ENCODE peak calls at places on chromosome 22, in ten cellular contexts. Z is coronary artery; B is fibroblast of pulmonary artery; J is lung; F is DMS 273 treated with DMSO at 0.1 percent for 48 hours; L is activated CD4-positive, CD25-positive, alpha-beta regulatory T cell; V is activated naive CD8-positive, alpha-beta T cell treated with anti-CD3 and anti-CD28 coated beads, Interleukin-2, amount 50 U/mL, for 24 hours; Y is GM12892; X is sigmoid colon; G is activated T-cell treated with anti-CD3 and anti-CD28 coated beads for 48 hours. K is an unnamed sample.
A peak's percentile ranks its signal among the peaks of the same experiment; 100 is the strongest.

GRCh38 chr22:30265851-30266444 is 703 bp downstream of the OSM start:
- DNase-seq in B (no peak), L (peak; percentile 73), V (peak; percentile 86), Z (no peak), J (peak; percentile 67), G (peak; percentile 85), X (peak; percentile 78), Y (peak; percentile 81), F (no peak), K (peak; percentile 93)

GRCh38 chr22:43555561-43556515 is 144.0 kb downstream of the MPPED1 start:
- DNase-seq in G (no peak), X (peak; percentile 32), F (no peak), B (no peak), J (no peak), L (no peak), Z (peak; percentile 47), Y (no peak), V (no peak), K (no peak)

GRCh38 chr22:42061041-42061440 is 9.6 kb downstream of the NAGA start:
- DNase-seq in J (no peak), Y (no peak), V (no peak), Z (no peak), X (no peak), L (no peak), F (no peak), B (no peak), G (no peak), K (no peak)

GRCh38 chr22:29782061-29782845 is 15.1 kb downstream of the UQCR10 start:
- DNase-seq in V (no peak), Y (no peak), X (no peak), J (no peak), F (no peak), Z (no peak), B (peak; percentile 28), L (no peak), G (no peak), K (peak; percentile 81)

GRCh38 chr22:42167066-42167465 is 36.5 kb upstream of the CYP2D6 start:
- DNase-seq in L (no peak), X (no peak), J (no peak), F (no peak), Y (no peak), V (no peak), G (no peak), Z (no peak), B (no peak), K (no peak)

GRCh38 chr22:32389685-32390084 is 22.4 kb downstream of the RTCB start:
- DNase-seq in Z (no peak), L (no peak), F (no peak), V (peak; percentile 19), X (no peak), J (no peak), Y (no peak), G (no peak), B (peak; percentile 38), K (no peak)

GRCh38 chr22:20131593-20131855 is at the start of gene ZDHHC8:
- DNase-seq in V (peak; percentile 53), Y (peak; percentile 63), X (no peak), L (no peak), G (no peak), F (no peak), Z (no peak), B (no peak), J (no peak), K (no peak)

GRCh38 chr22:19446603-19447387 is 716 bp downstream of the C22orf39 start:
- DNase-seq in Y (no peak), X (no peak), V (no peak), J (no peak), Z (no peak), F (no peak), B (peak; percentile 7), L (no peak), G (no peak), K (no peak)

GRCh38 chr22:23786752-23787599 is at the start of gene SMARCB1:
- DNase-seq in V (peak; percentile 91), Y (peak; percentile 97), Z (peak; percentile 94), G (peak; percentile 91), J (peak; percentile 86), B (peak; percentile 91), F (peak; percentile 47), X (peak; percentile 96), L (peak; percentile 78), K (peak; percentile 95)

GRCh38 chr22:19876941-19877625 is 22.4 kb upstream of the GNB1L start:
- DNase-seq in J (no peak), Z (peak; percentile 71), G (no peak), V (no peak), Y (no peak), X (peak; percentile 57), F (no peak), L (no peak), B (no peak), K (peak; percentile 62)

GRCh38 chr22:20021196-20022181 is 579 bp downstream of the TANGO2 start:
- DNase-seq in F (no peak), V (no peak), L (no peak), G (no peak), J (peak; percentile 64), B (peak; percentile 46), X (peak; percentile 80), Z (peak; percentile 86), Y (no peak), K (peak; percentile 86)

GRCh38 chr22:48500481-48501230 is 1327.0 kb downstream of the BRD1 start:
- DNase-seq in Y (no peak), F (no peak), V (no peak), J (no peak), X (no peak), L (no peak), G (no peak), Z (no peak), B (peak; percentile 4), K (no peak)

GRCh38 chr22:50498322-50498861 is 9.1 kb downstream of the LMF2 start:
- DNase-seq in L (peak; percentile 39), V (peak; percentile 72), J (peak; percentile 77), F (peak; percentile 40), X (no peak), B (peak; percentile 68), Z (no peak), G (peak; percentile 50), Y (no peak), K (no peak)

GRCh38 chr22:29946220-29946619 is 63.2 kb downstream of the MTMR3 start:
- DNase-seq in G (no peak), X (no peak), Y (no peak), J (no peak), F (no peak), L (no peak), Z (no peak), B (no peak), V (no peak), K (no peak)

GRCh38 chr22:17988800-17989513 is 35.4 kb downstream of the MICAL3 start:
- DNase-seq in F (no peak), L (no peak), V (no peak), G (no peak), J (no peak), X (no peak), Z (no peak), B (no peak), Y (no peak), K (no peak)

GRCh38 chr22:49229483-49230193 is 598.0 kb downstream of the BRD1 start:
- DNase-seq in Z (peak; percentile 49), V (no peak), Y (no peak), G (no peak), X (no peak), L (no peak), J (no peak), F (no peak), B (no peak), K (peak; percentile 56)

GRCh38 chr22:20803696-20804324 is 29.9 kb downstream of the SERPIND1 start:
- DNase-seq in J (no peak), Y (no peak), L (no peak), V (peak; percentile 33), F (peak; percentile 3), G (peak; percentile 23), B (peak; percentile 50), X (no peak), Z (no peak), K (no peak)

GRCh38 chr22:46053563-46054090 is 76.7 kb upstream of the WNT7B start:
- DNase-seq in F (no peak), J (peak; percentile 74), L (no peak), Z (no peak), X (peak; percentile 93), B (peak; percentile 57), G (peak; percentile 49), V (peak; percentile 62), Y (peak; percentile 62), K (peak; percentile 92)

GRCh38 chr22:20267441-20268288 is 453 bp downstream of the RTN4R start:
- DNase-seq in B (no peak), Y (no peak), V (peak; percentile 23), F (no peak), L (no peak), J (peak; percentile 45), Z (no peak), X (no peak), G (no peak), K (no peak)

GRCh38 chr22:30310881-30311771 is 15.6 kb downstream of the TBC1D10A start:
- DNase-seq in X (peak; percentile 94), B (peak; percentile 72), V (no peak), G (no peak), Z (no peak), J (peak; percentile 73), L (no peak), F (no peak), Y (no peak), K (peak; percentile 87)

GRCh38 chr22:29117799-29118477 is 45.1 kb downstream of the KREMEN1 start:
- DNase-seq in B (peak; percentile 94), L (no peak), F (no peak), X (no peak), G (no peak), Z (no peak), V (no peak), Y (no peak), J (no peak), K (no peak)

K was measured in cardiac septum.